ENCODE peak calls at places on chromosomes 12 and 14, in six cellular contexts. R is progenitor cell of endocrine pancreas; Z is LoVo; Q is left colon; N is astrocyte of the spinal cord; L is effector memory CD8-positive, alpha-beta T cell. C is an unnamed sample.

GRCh38 chr12:94186461-94187237 is 38.3 kb downstream of the PLXNC1 start:
- DNase-seq in R (peak; percentile 39), Z (no peak), Q (peak; percentile 19), N (peak; percentile 59), L (no peak), C (no peak)

GRCh38 chr12:15186593-15186992 is 34.6 kb downstream of the RERG start:
- DNase-seq in R (no peak), Z (no peak), Q (no peak), N (no peak), L (no peak), C (no peak)

GRCh38 chr12:114238808-114239207 is 167.1 kb downstream of the TBX5 start:
- DNase-seq in R (no peak), Z (no peak), Q (no peak), N (no peak), L (no peak), C (no peak)

GRCh38 chr14:31261859-31262739 is 54.5 kb upstream of the HECTD1 start:
- DNase-seq in R (no peak), Z (no peak), Q (no peak), N (peak; percentile 52), L (no peak), C (no peak)

GRCh38 chr12:90010089-90010488 is 301.5 kb upstream of the ATP2B1 start:
- DNase-seq in R (no peak), Z (no peak), Q (no peak), N (peak; percentile 17), L (no peak), C (no peak)

GRCh38 chr14:24817638-24818053 is 183.7 kb upstream of the GZMB start:
- DNase-seq in R (no peak), Z (no peak), Q (no peak), N (no peak), L (no peak), C (no peak)

GRCh38 chr12:28787151-28787550 is 361.9 kb upstream of the FAR2 start:
- DNase-seq in R (no peak), Z (no peak), Q (no peak), N (peak; percentile 83), L (no peak), C (no peak)

GRCh38 chr14:60349663-60350365 is 100.8 kb downstream of the PPM1A start:
- DNase-seq in R (no peak), Z (peak; percentile 53), Q (peak; percentile 16), N (peak; percentile 64), L (no peak), C (peak; percentile 62)

GRCh38 chr12:96501139-96501741 is 11.9 kb downstream of the CFAP54 start:
- DNase-seq in R (no peak), Z (peak; percentile 84), Q (peak; percentile 22), N (peak; percentile 76), L (peak; percentile 12), C (peak; percentile 90)